ENCODE peak calls at places on chromosomes 11 and 22, in five cellular contexts. One of them, this sample, is unnamed.

GRCh38 chr11:45959851-45960250 is 37.4 kb downstream of the LARGE2 start:
- DNase-seq in naive thymus-derived CD4-positive, alpha-beta T cell: no peak
- DNase-seq in left ventricle myocardium inferior: no peak
- DNase-seq in heart right ventricle: no peak
- DNase-seq in psoas muscle: no peak
- DNase-seq in this sample: no peak

GRCh38 chr11:72443016-72443415 is 8.7 kb upstream of the CLPB start:
- DNase-seq in naive thymus-derived CD4-positive, alpha-beta T cell: no peak
- DNase-seq in left ventricle myocardium inferior: no peak
- DNase-seq in heart right ventricle: no peak
- DNase-seq in psoas muscle: no peak
- DNase-seq in this sample: no peak

GRCh38 chr11:44016546-44017442 is 31.0 kb upstream of the ACCSL start:
- DNase-seq in naive thymus-derived CD4-positive, alpha-beta T cell: no peak
- DNase-seq in left ventricle myocardium inferior: no peak
- DNase-seq in heart right ventricle: no peak
- DNase-seq in psoas muscle: no peak
- DNase-seq in this sample: no peak

GRCh38 chr22:47449508-47450270 is 687.2 kb downstream of the TBC1D22A start:
- DNase-seq in naive thymus-derived CD4-positive, alpha-beta T cell: no peak
- DNase-seq in left ventricle myocardium inferior: no peak
- DNase-seq in heart right ventricle: no peak
- DNase-seq in psoas muscle: no peak
- DNase-seq in this sample: no peak

GRCh38 chr11:57373146-57373545 is 7.8 kb downstream of the PRG3 start:
- DNase-seq in naive thymus-derived CD4-positive, alpha-beta T cell: no peak
- DNase-seq in left ventricle myocardium inferior: no peak
- DNase-seq in heart right ventricle: peak; percentile 23
- DNase-seq in psoas muscle: no peak
- DNase-seq in this sample: no peak

GRCh38 chr11:1195690-1196515 is 27.0 kb upstream of the MUC5B start:
- DNase-seq in naive thymus-derived CD4-positive, alpha-beta T cell: no peak
- DNase-seq in left ventricle myocardium inferior: peak; percentile 9
- DNase-seq in heart right ventricle: peak; percentile 2
- DNase-seq in psoas muscle: peak; percentile 10
- DNase-seq in this sample: no peak

GRCh38 chr11:102553835-102554282 is 23.3 kb upstream of the MMP7 start:
- DNase-seq in naive thymus-derived CD4-positive, alpha-beta T cell: no peak
- DNase-seq in left ventricle myocardium inferior: no peak
- DNase-seq in heart right ventricle: no peak
- DNase-seq in psoas muscle: no peak
- DNase-seq in this sample: no peak

GRCh38 chr11:24153337-24153736 is 343.5 kb upstream of the LUZP2 start:
- DNase-seq in naive thymus-derived CD4-positive, alpha-beta T cell: no peak
- DNase-seq in left ventricle myocardium inferior: no peak
- DNase-seq in heart right ventricle: no peak
- DNase-seq in psoas muscle: no peak
- DNase-seq in this sample: no peak

GRCh38 chr22:27782065-27782464 is 19.5 kb downstream of the MN1 start:
- DNase-seq in naive thymus-derived CD4-positive, alpha-beta T cell: no peak
- DNase-seq in left ventricle myocardium inferior: peak; percentile 60
- DNase-seq in heart right ventricle: peak; percentile 34
- DNase-seq in psoas muscle: peak; percentile 83
- DNase-seq in this sample: no peak

GRCh38 chr22:37545703-37546435 is 14.4 kb upstream of the CDC42EP1 start:
- DNase-seq in naive thymus-derived CD4-positive, alpha-beta T cell: no peak
- DNase-seq in left ventricle myocardium inferior: peak; percentile 94
- DNase-seq in heart right ventricle: peak; percentile 95
- DNase-seq in psoas muscle: peak; percentile 93
- DNase-seq in this sample: no peak

GRCh38 chr11:46414466-46414796 is 22.9 kb upstream of the CHRM4 start:
- DNase-seq in naive thymus-derived CD4-positive, alpha-beta T cell: no peak
- DNase-seq in left ventricle myocardium inferior: no peak
- DNase-seq in heart right ventricle: no peak
- DNase-seq in psoas muscle: no peak
- DNase-seq in this sample: no peak

GRCh38 chr11:45073575-45074225 is 72.7 kb upstream of the PRDM11 start:
- DNase-seq in naive thymus-derived CD4-positive, alpha-beta T cell: peak; percentile 26
- DNase-seq in left ventricle myocardium inferior: no peak
- DNase-seq in heart right ventricle: no peak
- DNase-seq in psoas muscle: no peak
- DNase-seq in this sample: peak; percentile 23

GRCh38 chr22:26812731-26813130 is 155.3 kb downstream of the MIAT start:
- DNase-seq in naive thymus-derived CD4-positive, alpha-beta T cell: no peak
- DNase-seq in left ventricle myocardium inferior: no peak
- DNase-seq in heart right ventricle: no peak
- DNase-seq in psoas muscle: no peak
- DNase-seq in this sample: no peak

GRCh38 chr22:35761037-35761436 is 43.4 kb downstream of the APOL5 start:
- DNase-seq in naive thymus-derived CD4-positive, alpha-beta T cell: no peak
- DNase-seq in left ventricle myocardium inferior: no peak
- DNase-seq in heart right ventricle: no peak
- DNase-seq in psoas muscle: no peak
- DNase-seq in this sample: no peak

GRCh38 chr11:33406241-33406640 is 149.1 kb downstream of the HIPK3 start:
- DNase-seq in naive thymus-derived CD4-positive, alpha-beta T cell: no peak
- DNase-seq in left ventricle myocardium inferior: no peak
- DNase-seq in heart right ventricle: no peak
- DNase-seq in psoas muscle: no peak
- DNase-seq in this sample: no peak

GRCh38 chr11:87127131-87127530 is 89.4 kb downstream of the TMEM135 start:
- DNase-seq in naive thymus-derived CD4-positive, alpha-beta T cell: no peak
- DNase-seq in left ventricle myocardium inferior: no peak
- DNase-seq in heart right ventricle: no peak
- DNase-seq in psoas muscle: no peak
- DNase-seq in this sample: no peak

GRCh38 chr22:37485006-37485713 is 1.0 kb downstream of the MFNG start:
- DNase-seq in naive thymus-derived CD4-positive, alpha-beta T cell: peak; percentile 81
- DNase-seq in left ventricle myocardium inferior: no peak
- DNase-seq in heart right ventricle: peak; percentile 45
- DNase-seq in psoas muscle: no peak
- DNase-seq in this sample: peak; percentile 24

GRCh38 chr11:35166369-35167360 is 27.7 kb downstream of the CD44 start:
- DNase-seq in naive thymus-derived CD4-positive, alpha-beta T cell: peak; percentile 45
- DNase-seq in left ventricle myocardium inferior: no peak
- DNase-seq in heart right ventricle: no peak
- DNase-seq in psoas muscle: peak; percentile 24
- DNase-seq in this sample: peak; percentile 47

GRCh38 chr22:42437488-42438292 is 5.5 kb upstream of the NFAM1 start:
- DNase-seq in naive thymus-derived CD4-positive, alpha-beta T cell: peak; percentile 81
- DNase-seq in left ventricle myocardium inferior: peak; percentile 68
- DNase-seq in heart right ventricle: peak; percentile 76
- DNase-seq in psoas muscle: peak; percentile 71
- DNase-seq in this sample: peak; percentile 84

GRCh38 chr22:42436402-42436801 is 4.2 kb upstream of the NFAM1 start:
- DNase-seq in naive thymus-derived CD4-positive, alpha-beta T cell: no peak
- DNase-seq in left ventricle myocardium inferior: no peak
- DNase-seq in heart right ventricle: no peak
- DNase-seq in psoas muscle: no peak
- DNase-seq in this sample: no peak

GRCh38 chr22:42439021-42439420 is 6.8 kb upstream of the NFAM1 start:
- DNase-seq in naive thymus-derived CD4-positive, alpha-beta T cell: no peak
- DNase-seq in left ventricle myocardium inferior: no peak
- DNase-seq in heart right ventricle: no peak
- DNase-seq in psoas muscle: no peak
- DNase-seq in this sample: no peak

GRCh38 chr22:42439821-42440674 is 7.8 kb upstream of the NFAM1 start:
- DNase-seq in naive thymus-derived CD4-positive, alpha-beta T cell: no peak
- DNase-seq in left ventricle myocardium inferior: no peak
- DNase-seq in heart right ventricle: no peak
- DNase-seq in psoas muscle: peak; percentile 47
- DNase-seq in this sample: no peak

DNA sequence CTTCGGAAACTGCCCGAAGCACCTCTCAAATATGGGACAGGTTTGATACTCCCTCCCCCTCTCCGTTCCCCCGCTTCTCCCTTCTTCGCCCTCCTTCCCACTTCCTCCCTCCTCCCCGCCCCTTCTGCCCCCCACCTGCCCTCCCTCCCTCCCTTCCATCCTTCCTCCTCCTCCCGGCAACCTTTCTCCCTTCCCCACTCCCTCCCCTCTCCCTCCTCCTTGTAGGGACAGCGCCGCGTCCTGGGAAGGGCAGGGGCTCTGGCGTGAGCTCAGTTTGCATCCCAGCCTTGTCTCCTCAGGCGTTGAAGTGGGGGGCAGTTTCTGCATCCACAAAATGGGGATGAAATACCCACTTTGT is 6.1 kb upstream of the NFAM1 start:
- DNase-seq in naive thymus-derived CD4-positive, alpha-beta T cell: no peak
- DNase-seq in left ventricle myocardium inferior: no peak
- DNase-seq in heart right ventricle: no peak
- DNase-seq in psoas muscle: no peak
- DNase-seq in this sample: no peak
- H3K4me3 ChIP-seq in naive thymus-derived CD4-positive, alpha-beta T cell: no peak overlapping the region
- H3K4me3 ChIP-seq in left ventricle myocardium inferior: peak overlapping the region; percentile 61
- H3K4me3 ChIP-seq in heart right ventricle: no peak overlapping the region
- H3K4me3 ChIP-seq in psoas muscle: no peak overlapping the region
- H3K4me3 ChIP-seq in this sample: no peak overlapping the region

GRCh38 chr11:26931248-26931631 is 62.7 kb upstream of the FIBIN start:
- DNase-seq in naive thymus-derived CD4-positive, alpha-beta T cell: no peak
- DNase-seq in left ventricle myocardium inferior: peak; percentile 25
- DNase-seq in heart right ventricle: peak; percentile 29
- DNase-seq in psoas muscle: no peak
- DNase-seq in this sample: no peak

GRCh38 chr11:26929806-26930517 is 64.0 kb upstream of the FIBIN start:
- DNase-seq in naive thymus-derived CD4-positive, alpha-beta T cell: no peak
- DNase-seq in left ventricle myocardium inferior: no peak
- DNase-seq in heart right ventricle: no peak
- DNase-seq in psoas muscle: no peak
- DNase-seq in this sample: no peak

GRCh38 chr11:26931881-26932280 is 62.0 kb upstream of the FIBIN start:
- DNase-seq in naive thymus-derived CD4-positive, alpha-beta T cell: no peak
- DNase-seq in left ventricle myocardium inferior: no peak
- DNase-seq in heart right ventricle: no peak
- DNase-seq in psoas muscle: no peak
- DNase-seq in this sample: no peak

GRCh38 chr11:26930518-26931247 is 63.2 kb upstream of the FIBIN start:
- DNase-seq in naive thymus-derived CD4-positive, alpha-beta T cell: no peak
- DNase-seq in left ventricle myocardium inferior: no peak
- DNase-seq in heart right ventricle: no peak
- DNase-seq in psoas muscle: no peak
- DNase-seq in this sample: no peak

GRCh38 chr11:26928636-26929035 is 65.3 kb upstream of the FIBIN start:
- DNase-seq in naive thymus-derived CD4-positive, alpha-beta T cell: no peak
- DNase-seq in left ventricle myocardium inferior: no peak
- DNase-seq in heart right ventricle: no peak
- DNase-seq in psoas muscle: no peak
- DNase-seq in this sample: no peak
- H3K27ac ChIP-seq in naive thymus-derived CD4-positive, alpha-beta T cell: no peak overlapping the region
- H3K27ac ChIP-seq in left ventricle myocardium inferior: no peak overlapping the region
- H3K27ac ChIP-seq in heart right ventricle: no peak overlapping the region
- H3K27ac ChIP-seq in psoas muscle: no peak overlapping the region
- H3K27ac ChIP-seq in this sample: no peak overlapping the region

GRCh38 chr11:65291613-65292012 is 23.1 kb upstream of the CDC42EP2 start:
- DNase-seq in naive thymus-derived CD4-positive, alpha-beta T cell: no peak
- DNase-seq in left ventricle myocardium inferior: no peak
- DNase-seq in heart right ventricle: no peak
- DNase-seq in psoas muscle: no peak
- DNase-seq in this sample: no peak
- H3K4me1 ChIP-seq in naive thymus-derived CD4-positive, alpha-beta T cell: no peaks in the 10 kb centered on the region
- H3K4me1 ChIP-seq in left ventricle myocardium inferior: peaks cover 79% of the 10 kb centered on the region
- H3K4me1 ChIP-seq in heart right ventricle: peaks cover 72% of the 10 kb centered on the region
- H3K4me1 ChIP-seq in psoas muscle: peaks cover 34% of the 10 kb centered on the region
- H3K4me1 ChIP-seq in this sample: no peaks in the 10 kb centered on the region

GRCh38 chr11:60952742-60953170 is 780 bp upstream of the SLC15A3 start:
- DNase-seq in naive thymus-derived CD4-positive, alpha-beta T cell: no peak
- DNase-seq in left ventricle myocardium inferior: no peak
- DNase-seq in heart right ventricle: no peak
- DNase-seq in psoas muscle: no peak
- DNase-seq in this sample: no peak

GRCh38 chr11:60950024-60950423 is 2.0 kb downstream of the SLC15A3 start:
- DNase-seq in naive thymus-derived CD4-positive, alpha-beta T cell: no peak
- DNase-seq in left ventricle myocardium inferior: no peak
- DNase-seq in heart right ventricle: no peak
- DNase-seq in psoas muscle: no peak
- DNase-seq in this sample: no peak

GRCh38 chr11:60951909-60952741 is at the start of gene SLC15A3:
- DNase-seq in naive thymus-derived CD4-positive, alpha-beta T cell: peak; percentile 65
- DNase-seq in left ventricle myocardium inferior: peak; percentile 71
- DNase-seq in heart right ventricle: peak; percentile 67
- DNase-seq in psoas muscle: peak; percentile 61
- DNase-seq in this sample: peak; percentile 14

GRCh38 chr11:60951611-60951908 is 416 bp downstream of the SLC15A3 start:
- DNase-seq in naive thymus-derived CD4-positive, alpha-beta T cell: no peak
- DNase-seq in left ventricle myocardium inferior: no peak
- DNase-seq in heart right ventricle: no peak
- DNase-seq in psoas muscle: no peak
- DNase-seq in this sample: no peak

DNA sequence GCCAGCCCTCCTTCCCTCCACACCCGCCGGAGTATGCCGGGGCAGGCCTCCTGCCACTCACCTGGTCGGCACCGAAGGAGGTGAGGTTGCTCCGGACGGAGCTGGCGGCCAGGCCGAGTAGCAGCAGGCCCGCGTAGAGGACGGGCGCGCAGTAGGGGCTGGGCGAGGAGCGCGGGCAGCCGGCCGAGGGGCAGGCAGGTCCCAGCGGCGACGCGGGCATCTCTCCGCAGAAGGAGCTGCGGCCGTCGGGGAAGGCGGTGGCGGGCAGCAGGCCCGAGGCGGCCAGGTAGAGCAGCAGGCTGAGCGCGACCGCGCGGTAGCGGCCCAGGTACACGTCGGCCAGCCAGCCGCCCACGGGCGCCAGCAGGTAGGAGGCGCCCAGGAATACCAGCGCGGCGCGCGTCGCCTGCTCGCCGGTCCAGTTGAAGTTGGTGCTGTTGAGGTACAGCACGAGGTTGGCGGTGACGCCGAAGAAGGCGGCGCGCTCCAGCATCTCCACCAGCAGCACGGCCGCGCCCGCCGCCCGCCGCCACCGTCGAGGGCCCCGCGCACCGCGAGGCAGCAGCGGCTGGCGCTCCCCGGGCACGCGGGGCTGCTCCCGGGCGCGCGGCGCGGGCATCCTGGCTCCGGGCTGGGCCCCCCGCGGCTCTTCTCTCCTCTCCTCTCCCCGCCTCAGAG is 904 bp downstream of the SLC15A3 start:
- DNase-seq in naive thymus-derived CD4-positive, alpha-beta T cell: peak; percentile 45
- DNase-seq in left ventricle myocardium inferior: peak; percentile 48
- DNase-seq in heart right ventricle: no peak
- DNase-seq in psoas muscle: peak; percentile 35
- DNase-seq in this sample: no peak
- H3K4me3 ChIP-seq in naive thymus-derived CD4-positive, alpha-beta T cell: peak overlapping the region; percentile 39
- H3K4me3 ChIP-seq in left ventricle myocardium inferior: peak overlapping the region; percentile 69
- H3K4me3 ChIP-seq in heart right ventricle: peak overlapping the region; percentile 47
- H3K4me3 ChIP-seq in psoas muscle: peak overlapping the region; percentile 63
- H3K4me3 ChIP-seq in this sample: no peak overlapping the region

This sample was measured in CD4-positive, CD25-positive, alpha-beta regulatory T cell.